ENCODE peak calls at places on chromosomes 11 and 22, in seven cellular contexts. A is esophagus muscularis mucosa, L is HCT116, F is thyroid gland, H is body of pancreas, G is breast epithelium, J is Peyer's patch. S is an unnamed sample. For H3K4me1, the result is how much of the 10 kb centered on the place peaks cover.

GRCh38 chr11:86459682-86460460 is 85.2 kb downstream of the CCDC81 start:
- DNase-seq in G (peak), L (peak), J (no peak), F (peak), A (no peak), H (peak), S (peak)

GRCh38 chr11:117145393-117145761 is 1.3 kb downstream of the PAFAH1B2 start:
- DNase-seq in L (no peak), G (no peak), H (no peak), F (no peak), A (no peak), J (no peak), S (no peak)

GRCh38 chr11:40825435-40825834 is 634.0 kb downstream of the LRRC4C start:
- DNase-seq in J (no peak), G (no peak), L (no peak), F (no peak), A (no peak), H (no peak), S (no peak)

GRCh38 chr11:111021131-111021530 is 224.4 kb upstream of the POU2AF2 start:
- DNase-seq in G (peak), F (peak), H (no peak), J (no peak), A (no peak), L (no peak), S (no peak)

GRCh38 chr11:121889168-121889567 is 226.8 kb downstream of the BLID start:
- DNase-seq in A (no peak), J (no peak), H (no peak), F (no peak), L (no peak), G (no peak), S (no peak)

GRCh38 chr22:37659897-37660708 is 1.6 kb downstream of the PDXP start:
- DNase-seq in L (no peak), A (no peak), G (no peak), H (no peak), F (no peak), J (no peak), S (no peak)

GRCh38 chr11:70095541-70096252 is 17.6 kb downstream of the ANO1 start:
- DNase-seq in G (no peak), L (no peak), F (no peak), H (no peak), J (no peak), A (no peak), S (no peak)

GRCh38 chr11:2164861-2165555 is 4.0 kb upstream of the INS start:
- DNase-seq in G (no peak), A (no peak), F (peak), J (no peak), L (no peak), H (no peak), S (no peak)

GRCh38 chr22:41215409-41215808 is 10.3 kb downstream of the L3MBTL2 start:
- DNase-seq in G (no peak), F (no peak), A (no peak), J (no peak), H (no peak), L (no peak), S (no peak)

GRCh38 chr11:130489716-130490115 is 41.3 kb downstream of the ADAMTS15 start:
- DNase-seq in J (no peak), H (no peak), L (no peak), G (no peak), A (no peak), F (no peak), S (no peak)

GRCh38 chr22:46038174-46038487 is 61.2 kb upstream of the WNT7B start:
- DNase-seq in L (no peak), F (no peak), G (no peak), A (no peak), H (no peak), J (no peak), S (no peak)

GRCh38 chr22:21447694-21448402 is 19.3 kb upstream of the TMEM191C start:
- DNase-seq in A (no peak), L (no peak), H (peak), J (peak), F (peak), G (no peak), S (peak)

GRCh38 chr11:67436459-67437081 is 912 bp downstream of the PTPRCAP start:
- DNase-seq in H (no peak), F (no peak), L (no peak), G (no peak), J (peak), A (no peak), S (peak)

GRCh38 chr11:120514541-120515121 is 3.1 kb downstream of the GRIK4 start:
- DNase-seq in J (peak), L (no peak), H (no peak), G (no peak), A (no peak), F (no peak), S (no peak)

GRCh38 chr22:39528080-39528661 is 4.4 kb downstream of the RPS19BP1 start:
- DNase-seq in H (no peak), F (no peak), G (no peak), A (no peak), J (no peak), L (no peak), S (no peak)

GRCh38 chr11:130636672-130637463 is 188.4 kb downstream of the ADAMTS15 start:
- DNase-seq in F (no peak), A (no peak), H (no peak), L (peak), G (peak), J (no peak), S (no peak)

GRCh38 chr11:64566042-64566914 is 24.7 kb upstream of the SLC22A12 start:
- DNase-seq in J (peak), F (peak), H (peak), G (peak), L (peak), A (no peak), S (peak)

GRCh38 chr22:48154169-48154942 is 1391.9 kb downstream of the TBC1D22A start:
- DNase-seq in G (no peak), F (no peak), J (no peak), H (no peak), L (no peak), A (no peak), S (no peak)

GRCh38 chr11:7385532-7385931 is 99.8 kb upstream of the OLFML1 start:
- DNase-seq in A (no peak), F (no peak), H (no peak), L (no peak), J (no peak), G (no peak), S (no peak)

GRCh38 chr22:50084570-50084969 is 656 bp downstream of the MLC1 start:
- DNase-seq in J (no peak), L (no peak), A (no peak), F (no peak), H (no peak), G (no peak), S (no peak)

GRCh38 chr11:93330446-93330984 is at the start of gene DEUP1:
- DNase-seq in G (peak), H (peak), A (no peak), F (peak), L (no peak), J (peak), S (peak)

GRCh38 chr11:22976146-22976545 is 115.9 kb upstream of the CCDC179 start:
- DNase-seq in H (peak), G (no peak), L (no peak), J (no peak), A (no peak), F (no peak), S (peak)

GRCh38 chr22:23063539-23064380 is 6.6 kb upstream of the GNAZ start:
- DNase-seq in H (no peak), A (peak), G (peak), F (no peak), J (peak), L (no peak), S (peak)

GRCh38 chr11:122109932-122110331 is 6.1 kb downstream of the BLID start:
- DNase-seq in F (no peak), H (no peak), G (no peak), J (no peak), L (no peak), A (no peak), S (no peak)

GRCh38 chr22:27217154-27217553 is 559.8 kb downstream of the MIAT start:
- DNase-seq in L (no peak), H (no peak), J (no peak), A (no peak), F (no peak), G (no peak), S (no peak)

GRCh38 chr11:134340354-134340964 is 8.7 kb downstream of the GLB1L2 start:
- DNase-seq in H (no peak), J (no peak), F (no peak), L (no peak), A (no peak), G (no peak), S (no peak)

GRCh38 chr11:24091594-24091993 is 405.3 kb upstream of the LUZP2 start:
- DNase-seq in F (no peak), G (no peak), H (no peak), J (no peak), A (no peak), L (no peak), S (no peak)

GRCh38 chr11:120226714-120227113 is 13.2 kb upstream of the POU2F3 start:
- DNase-seq in J (no peak), H (no peak), F (no peak), A (no peak), G (no peak), L (no peak), S (no peak)

GRCh38 chr22:36701941-36702640 is 1.5 kb downstream of the CACNG2 start:
- DNase-seq in H (no peak), J (no peak), G (no peak), A (no peak), L (no peak), F (no peak), S (no peak)

GRCh38 chr22:41260871-41261270 is 20.1 kb upstream of the CHADL start:
- DNase-seq in G (no peak), J (no peak), H (no peak), F (no peak), L (no peak), A (no peak), S (no peak)

GRCh38 chr11:114256176-114256897 is 39.9 kb upstream of the NNMT start:
- DNase-seq in A (no peak), L (no peak), H (no peak), F (no peak), J (no peak), G (no peak), S (no peak)

GRCh38 chr22:42321908-42322561 is 51.6 kb upstream of the TCF20 start:
- DNase-seq in J (no peak), G (no peak), H (no peak), A (no peak), F (no peak), L (no peak), S (no peak)

GRCh38 chr11:70416881-70417280 is 18.6 kb downstream of the CTTN start:
- DNase-seq in F (no peak), A (no peak), H (no peak), J (no peak), G (no peak), L (no peak), S (no peak)

GRCh38 chr22:50536231-50536630 is 6.4 kb upstream of the TYMP start:
- DNase-seq in L (no peak), H (no peak), F (no peak), G (no peak), A (no peak), J (no peak), S (no peak)

GRCh38 chr11:70820712-70821111 is 422.4 kb downstream of the CTTN start:
- DNase-seq in F (no peak), L (no peak), A (no peak), J (no peak), G (no peak), H (no peak), S (no peak)

GRCh38 chr22:29886601-29887000 is 3.6 kb downstream of the MTMR3 start:
- DNase-seq in G (no peak), J (no peak), A (no peak), H (no peak), L (no peak), F (no peak), S (no peak)
- H3K4me1 ChIP-seq in G (under half), J (under half), A (half or more), H (under half), L (under half), F (under half), S (under half)

DNA sequence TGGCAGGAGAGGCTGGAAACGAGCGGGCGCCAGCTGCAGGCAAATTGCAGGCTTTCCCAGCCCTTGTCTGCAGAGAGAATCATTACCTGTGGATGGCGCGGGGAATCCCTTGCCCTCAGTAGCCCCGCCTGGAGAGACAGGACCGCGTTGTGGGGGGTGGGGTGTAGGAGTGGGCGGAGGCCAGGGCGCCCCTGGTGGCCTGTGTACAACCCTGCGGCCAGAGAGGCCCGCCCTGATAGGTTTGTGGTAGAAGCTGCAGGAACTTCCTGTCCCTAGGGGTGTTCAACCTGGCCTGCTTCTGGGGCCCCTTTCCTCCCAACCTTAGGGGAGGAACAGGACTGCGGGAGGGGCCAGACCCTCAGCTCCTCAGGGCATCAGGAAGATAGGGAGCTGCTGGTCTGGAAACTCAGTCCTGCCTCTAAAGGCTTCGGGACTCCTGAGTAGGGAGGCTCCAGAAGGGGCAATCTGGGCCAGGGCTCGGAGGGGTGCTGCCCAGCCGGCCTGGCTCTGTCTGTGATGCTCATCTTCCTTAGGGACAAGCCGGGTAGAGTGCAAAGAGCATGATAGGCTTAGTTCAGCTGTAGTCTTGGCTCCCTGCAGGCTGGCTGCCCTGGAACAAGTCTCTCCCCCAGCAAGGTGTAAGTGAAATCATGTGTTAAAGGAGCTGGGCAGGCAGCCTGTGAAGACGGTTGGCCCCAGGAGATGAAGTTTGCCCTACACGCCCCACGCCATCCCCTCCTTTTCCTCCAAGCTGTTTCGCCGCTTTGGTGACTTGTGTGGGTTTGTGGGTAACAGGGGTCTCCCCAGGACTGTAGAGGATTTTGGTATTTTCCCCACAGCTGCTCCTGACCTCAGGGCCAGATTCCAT is 24.1 kb upstream of the SUSD2 start:
- DNase-seq in G (peak), J (peak), F (peak), A (peak), L (peak), H (peak), S (peak)
- TF ChIP-seq POLR2A in G (no peak), J (no peak), F (no peak), A (no peak), L (no peak), H (no peak), S (no peak)

GRCh38 chr11:32437406-32438345 is 2.3 kb upstream of the WT1 start:
- DNase-seq in L (no peak), A (no peak), F (no peak), G (no peak), H (no peak), J (no peak), S (no peak)

GRCh38 chr11:32439488-32440210 is 4.3 kb upstream of the WT1 start:
- DNase-seq in L (no peak), F (no peak), J (no peak), H (no peak), A (no peak), G (no peak), S (no peak)

GRCh38 chr11:32438883-32439487 is 3.6 kb upstream of the WT1 start:
- DNase-seq in L (no peak), A (no peak), J (no peak), G (no peak), F (no peak), H (no peak), S (no peak)

GRCh38 chr11:32436751-32437405 is 1.5 kb upstream of the WT1 start:
- DNase-seq in J (no peak), A (no peak), F (no peak), H (no peak), G (no peak), L (no peak), S (no peak)

DNA sequence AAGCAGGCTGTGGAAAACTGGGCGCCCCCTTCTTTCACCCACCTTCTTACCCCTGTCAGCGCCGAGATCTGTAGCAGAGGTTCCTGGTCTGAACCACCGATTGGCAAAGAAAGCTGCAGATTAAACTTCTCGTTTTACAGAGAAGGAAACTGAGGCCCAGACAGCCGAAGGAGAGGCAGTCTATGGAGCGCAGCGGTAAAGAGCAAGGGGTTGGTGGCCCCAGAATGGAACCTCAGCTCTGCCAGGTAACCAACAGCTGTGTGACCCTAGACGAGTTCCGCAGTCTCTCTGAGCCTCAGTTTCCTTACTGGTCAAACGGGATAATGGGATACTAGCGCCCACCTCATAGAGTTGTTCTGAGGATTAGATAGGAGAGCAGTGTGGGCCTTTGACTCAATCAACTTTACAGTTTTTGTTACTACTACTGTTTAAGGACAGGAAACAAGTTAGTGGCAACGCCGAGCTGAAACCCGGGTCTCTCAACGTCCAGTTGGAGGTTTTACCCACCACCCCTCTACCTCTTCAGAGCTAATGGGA is 3.1 kb upstream of the WT1 start:
- DNase-seq in H (no peak), J (no peak), A (no peak), G (no peak), F (no peak), L (no peak), S (no peak)
- H3K4me1 ChIP-seq in H (under half), J (under half), A (half or more), G (under half), F (under half), L (under half), S (half or more)

GRCh38 chr11:66359662-66360087 is 11.9 kb downstream of the SLC29A2 start:
- DNase-seq in A (no peak), L (no peak), G (no peak), J (no peak), F (no peak), H (no peak), S (no peak)

GRCh38 chr11:66362481-66363147 is 8.9 kb downstream of the SLC29A2 start:
- DNase-seq in J (no peak), A (no peak), H (no peak), L (no peak), G (no peak), F (no peak), S (no peak)

GRCh38 chr11:66361502-66361941 is 10.0 kb downstream of the SLC29A2 start:
- DNase-seq in H (no peak), L (no peak), J (no peak), A (no peak), F (no peak), G (no peak), S (no peak)

GRCh38 chr11:66363187-66363601 is 8.4 kb downstream of the SLC29A2 start:
- DNase-seq in L (no peak), F (peak), J (no peak), H (no peak), G (no peak), A (no peak), S (peak)

DNA sequence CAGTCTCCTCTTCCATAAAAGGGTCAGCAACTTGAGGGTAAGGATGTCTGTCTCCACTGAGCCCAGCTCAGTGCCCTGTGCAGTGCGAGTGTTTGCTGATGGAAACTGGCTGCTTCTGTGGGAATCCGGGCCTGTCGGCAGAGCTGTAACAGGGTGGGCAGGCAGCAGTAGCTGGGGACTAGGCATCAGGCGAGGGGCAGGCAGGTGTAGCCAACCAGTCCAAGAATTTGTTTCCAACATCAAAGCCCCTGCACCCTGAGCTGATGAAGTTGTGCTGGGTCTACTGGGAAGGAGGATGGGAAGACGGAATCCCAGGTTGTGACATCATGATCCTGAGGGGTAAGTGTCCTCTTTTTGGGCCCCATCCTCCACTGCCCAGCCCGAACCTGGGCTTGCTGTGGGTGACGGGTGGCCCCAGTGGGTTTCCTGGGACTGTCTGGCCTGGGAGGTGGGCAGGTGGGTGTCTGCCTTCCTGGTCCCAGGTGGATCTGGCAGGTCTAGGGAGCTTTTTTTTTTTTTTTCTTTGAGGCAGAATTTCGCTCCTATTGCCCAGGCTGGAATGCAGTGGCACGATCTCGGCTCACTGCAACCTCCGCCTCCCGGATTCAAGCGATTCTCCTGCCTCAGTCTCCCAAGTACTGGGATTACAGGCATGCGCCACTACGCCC is 11.0 kb downstream of the SLC29A2 start:
- DNase-seq in L (no peak), F (no peak), J (no peak), G (no peak), H (no peak), A (no peak), S (no peak)
- TF ChIP-seq POLR2A in L (no peak), F (no peak), J (no peak), G (no peak), H (no peak), A (no peak), S (no peak)

GRCh38 chr11:75565916-75566762 is 4.1 kb downstream of the SERPINH1 start:
- DNase-seq in L (no peak), F (no peak), G (no peak), A (no peak), J (no peak), H (no peak), S (no peak)

GRCh38 chr11:75563501-75563977 is 1.5 kb downstream of the SERPINH1 start:
- DNase-seq in H (no peak), J (no peak), A (no peak), L (no peak), G (peak), F (no peak), S (no peak)

GRCh38 chr11:75566763-75567279 is 4.8 kb downstream of the SERPINH1 start:
- DNase-seq in F (no peak), J (no peak), A (no peak), H (no peak), L (no peak), G (no peak), S (no peak)

GRCh38 chr11:75563978-75564552 is 2.0 kb downstream of the SERPINH1 start:
- DNase-seq in L (no peak), H (no peak), A (no peak), J (no peak), G (no peak), F (peak), S (peak)

GRCh38 chr11:75565221-75565814 is 3.3 kb downstream of the SERPINH1 start:
- DNase-seq in A (no peak), H (no peak), F (no peak), G (peak), L (no peak), J (peak), S (no peak)
- H3K4me1 ChIP-seq in A (half or more), H (under half), F (under half), G (under half), L (under half), J (under half), S (half or more)

DNA sequence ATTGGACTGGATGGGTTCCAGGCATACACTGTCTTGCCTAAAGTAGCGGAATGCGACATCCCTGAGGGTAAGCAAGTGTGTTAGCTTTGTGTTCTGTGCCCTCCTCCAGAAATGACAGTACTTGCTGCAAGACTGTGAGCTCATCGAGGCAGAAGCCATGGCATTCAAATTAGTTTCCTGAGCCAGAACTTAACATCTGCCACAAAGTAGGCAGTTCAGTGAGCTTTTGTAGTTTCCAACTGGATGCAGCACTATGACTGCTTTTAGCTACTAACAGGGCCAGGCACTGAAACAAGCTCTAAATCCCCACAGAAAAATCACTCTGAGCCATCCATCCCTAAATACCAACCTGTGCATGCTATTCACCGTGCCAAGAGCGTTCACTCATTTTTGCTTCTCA is 1.2 kb upstream of the FAR1 start:
- DNase-seq in G (no peak), A (no peak), J (no peak), F (no peak), H (no peak), L (no peak), S (no peak)
- TF ChIP-seq POLR2A in G (no peak), A (no peak), J (no peak), F (no peak), H (no peak), L (no peak), S (no peak)